ENCODE peak calls at places on chromosomes 13 and 19, in seven cellular contexts. Y is GM23338; E is fibroblast of the aortic adventitia; V is CD8-positive, alpha-beta T cell; W is OCI-LY7; X is tibial nerve; M is psoas muscle. Q is an unnamed sample.

GRCh38 chr13:113882716-113883115 is 18.8 kb upstream of the GAS6 start:
- DNase-seq in Y (peak), E (no peak), V (no peak), W (no peak), X (no peak), M (no peak), Q (no peak)

GRCh38 chr19:38183227-38183914 is 40.7 kb downstream of the DPF1 start:
- DNase-seq in Y (peak), E (peak), V (no peak), W (no peak), X (no peak), M (peak), Q (peak)

GRCh38 chr13:48977973-48978372 is 2.3 kb downstream of the FNDC3A start:
- DNase-seq in Y (no peak), E (peak), V (no peak), W (peak), X (no peak), M (no peak), Q (peak)

GRCh38 chr13:74868044-74868443 is 613.9 kb downstream of the TBC1D4 start:
- DNase-seq in Y (no peak), E (no peak), V (no peak), W (no peak), X (no peak), M (no peak), Q (no peak)

GRCh38 chr13:105979586-105979985 is 555.9 kb downstream of the EFNB2 start:
- DNase-seq in Y (no peak), E (no peak), V (no peak), W (no peak), X (no peak), M (no peak), Q (no peak)

GRCh38 chr19:40191836-40192646 is 815 bp downstream of the MAP3K10 start:
- DNase-seq in Y (peak), E (peak), V (no peak), W (peak), X (no peak), M (peak), Q (peak)

GRCh38 chr19:35856546-35857149 is at the start of gene KIRREL2:
- DNase-seq in Y (peak), E (no peak), V (no peak), W (peak), X (no peak), M (no peak), Q (no peak)

GRCh38 chr19:27833031-27833430 is 1379.9 kb downstream of the UQCRFS1 start:
- DNase-seq in Y (no peak), E (no peak), V (no peak), W (no peak), X (no peak), M (no peak), Q (no peak)

GRCh38 chr13:75285310-75285709 is 196.7 kb downstream of the TBC1D4 start:
- DNase-seq in Y (no peak), E (no peak), V (no peak), W (no peak), X (no peak), M (no peak), Q (no peak)

GRCh38 chr19:34337747-34338146 is 27.2 kb upstream of the GPI start:
- DNase-seq in Y (no peak), E (no peak), V (no peak), W (no peak), X (no peak), M (no peak), Q (no peak)

GRCh38 chr19:3132971-3133792 is 2.7 kb upstream of the GNA15 start:
- DNase-seq in Y (no peak), E (peak), V (peak), W (no peak), X (no peak), M (peak), Q (no peak)

GRCh38 chr13:51444922-51445321 is 7.9 kb downstream of the INTS6 start:
- DNase-seq in Y (peak), E (peak), V (no peak), W (no peak), X (no peak), M (no peak), Q (no peak)

GRCh38 chr19:47049307-47049700 is 880 bp upstream of the TMEM160 start:
- DNase-seq in Y (peak), E (peak), V (no peak), W (no peak), X (no peak), M (no peak), Q (peak)

GRCh38 chr19:19745496-19746285 is 12.8 kb upstream of the ZNF14 start:
- DNase-seq in Y (no peak), E (no peak), V (no peak), W (no peak), X (no peak), M (no peak), Q (no peak)

DNA sequence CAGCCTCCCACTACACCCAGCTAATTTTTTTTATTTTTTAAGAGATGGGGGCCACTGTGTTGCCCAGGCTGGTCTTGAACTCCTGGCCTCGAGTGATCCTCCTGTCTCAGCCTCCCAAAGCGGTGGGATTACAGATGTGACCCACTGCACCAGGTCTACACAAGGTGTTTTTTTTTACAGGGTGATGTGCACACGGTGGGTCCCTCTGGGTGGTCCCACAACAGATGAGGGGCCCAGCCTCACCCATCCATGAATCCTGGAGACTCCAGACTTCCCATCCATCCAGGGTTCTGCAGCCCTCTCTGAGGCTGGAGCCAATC is 602 bp upstream of the KLF2 start:
- DNase-seq in Y (no peak), E (no peak), V (no peak), W (no peak), X (no peak), M (no peak), Q (no peak)
- H3K4me3 ChIP-seq in Y (peak), E (peak), V (peak), W (peak), X (peak), M (peak), Q (peak)

GRCh38 chr13:19664481-19665230 is 31.2 kb downstream of the MPHOSPH8 start:
- DNase-seq in Y (no peak), E (no peak), V (no peak), W (no peak), X (no peak), M (no peak), Q (no peak)

GRCh38 chr13:19668778-19669177 is 35.3 kb downstream of the MPHOSPH8 start:
- DNase-seq in Y (no peak), E (no peak), V (no peak), W (no peak), X (no peak), M (no peak), Q (no peak)

GRCh38 chr13:19661561-19661960 is 28.1 kb downstream of the MPHOSPH8 start:
- DNase-seq in Y (no peak), E (no peak), V (no peak), W (no peak), X (no peak), M (no peak), Q (no peak)

GRCh38 chr13:19663416-19663979 is 30.0 kb downstream of the MPHOSPH8 start:
- DNase-seq in Y (no peak), E (no peak), V (no peak), W (no peak), X (no peak), M (no peak), Q (no peak)

DNA sequence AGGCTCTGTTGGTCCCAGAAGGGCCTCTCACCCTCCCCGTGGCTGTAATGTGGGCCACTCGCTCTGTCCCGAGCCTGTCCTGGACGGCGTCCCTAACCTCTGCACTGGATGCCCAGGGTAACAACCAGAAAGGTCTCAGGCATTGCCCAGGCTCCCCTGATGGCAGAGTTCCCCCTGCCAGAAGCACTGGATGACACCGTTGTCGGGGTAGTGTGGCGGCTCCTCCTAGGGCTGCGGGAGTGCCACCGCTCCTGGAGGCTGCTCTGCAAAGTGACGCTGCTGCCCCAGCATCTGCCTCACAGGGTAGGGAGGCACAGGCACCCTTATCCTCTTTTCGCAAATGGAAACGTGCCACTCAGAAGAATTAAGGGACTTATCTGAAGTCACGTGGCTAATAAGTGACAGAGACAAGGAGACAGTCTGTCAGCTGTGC is 32.0 kb downstream of the MPHOSPH8 start:
- DNase-seq in Y (peak), E (no peak), V (no peak), W (no peak), X (no peak), M (no peak), Q (no peak)
- H3K4me3 ChIP-seq in Y (no peak), E (no peak), V (no peak), W (no peak), X (no peak), M (no peak), Q (no peak)

GRCh38 chr19:17965370-17966114 is 1.4 kb upstream of the KCNN1 start:
- DNase-seq in Y (no peak), E (no peak), V (no peak), W (no peak), X (no peak), M (no peak), Q (no peak)

GRCh38 chr19:17967258-17968051 is 548 bp downstream of the KCNN1 start:
- DNase-seq in Y (no peak), E (no peak), V (no peak), W (no peak), X (no peak), M (no peak), Q (no peak)

GRCh38 chr19:17963936-17964691 is 2.8 kb upstream of the KCNN1 start:
- DNase-seq in Y (no peak), E (no peak), V (no peak), W (no peak), X (no peak), M (no peak), Q (no peak)

GRCh38 chr19:17966497-17967257 is at the start of gene KCNN1:
- DNase-seq in Y (peak), E (no peak), V (peak), W (peak), X (no peak), M (no peak), Q (peak)

DNA sequence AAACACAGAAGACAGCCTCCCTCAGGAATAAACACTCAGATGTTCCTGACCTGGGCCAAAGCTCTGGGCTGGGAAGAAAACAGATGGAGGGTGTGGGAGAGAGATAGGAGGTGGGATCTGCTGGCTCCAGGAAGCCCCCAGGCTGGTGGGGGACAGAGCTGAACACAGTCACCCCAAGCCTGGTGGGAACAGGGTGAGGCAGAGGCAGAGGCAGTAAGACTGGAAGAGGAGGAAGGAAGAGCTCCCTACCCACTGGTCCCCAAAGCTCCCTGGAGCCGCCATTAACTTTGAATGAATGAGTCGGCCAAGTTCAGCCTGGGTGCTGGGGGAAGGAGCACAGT is 822 bp upstream of the KCNN1 start:
- DNase-seq in Y (no peak), E (no peak), V (no peak), W (no peak), X (no peak), M (no peak), Q (no peak)
- H3K4me3 ChIP-seq in Y (peak), E (no peak), V (no peak), W (no peak), X (no peak), M (no peak), Q (no peak)

GRCh38 chr19:32372726-32373613 is 27.6 kb downstream of the ZNF507 start:
- DNase-seq in Y (peak), E (no peak), V (no peak), W (no peak), X (no peak), M (no peak), Q (no peak)
- H3K4me3 ChIP-seq in Y (no peak), E (no peak), V (no peak), W (no peak), X (no peak), M (peak), Q (no peak)

GRCh38 chr19:50427318-50427925 is 5.3 kb upstream of the MYBPC2 start:
- DNase-seq in Y (no peak), E (no peak), V (peak), W (no peak), X (no peak), M (peak), Q (no peak)
- H3K4me3 ChIP-seq in Y (peak), E (no peak), V (peak), W (no peak), X (peak), M (peak), Q (no peak)

DNA sequence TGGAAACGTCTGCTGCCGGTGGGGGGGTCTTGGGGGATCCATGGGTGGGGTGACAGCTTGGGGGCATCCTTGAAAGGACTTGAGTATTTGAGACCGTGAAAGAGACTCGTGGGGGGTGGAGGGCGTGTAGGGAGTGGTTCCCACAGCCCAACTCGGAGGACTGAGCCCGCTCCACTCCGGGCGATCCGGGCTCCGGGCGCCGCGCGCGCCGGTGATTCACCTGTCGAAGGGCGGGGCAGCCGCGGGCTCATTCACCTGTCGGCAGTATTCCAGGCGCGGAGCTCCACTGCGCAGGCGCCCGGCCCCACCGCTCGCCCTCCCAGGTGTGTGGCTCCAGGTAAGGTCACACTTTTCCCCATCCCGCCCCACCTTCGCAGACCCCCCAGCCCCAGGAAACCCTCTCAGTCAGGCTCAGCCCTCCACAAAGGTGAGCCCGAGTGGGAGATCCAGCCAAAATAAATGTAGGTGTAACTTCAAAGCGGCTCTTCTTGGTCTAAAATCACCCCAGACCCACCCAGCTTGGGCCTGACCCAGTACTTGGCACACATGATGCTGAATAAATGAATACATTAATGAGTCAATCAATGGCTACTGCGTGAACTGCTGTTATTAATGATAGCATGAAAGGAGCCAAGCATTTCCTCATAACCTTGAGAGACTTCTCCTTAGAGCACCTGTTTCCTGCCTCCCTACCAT is 4.7 kb downstream of the NOTCH3 start:
- DNase-seq in Y (peak), E (no peak), V (no peak), W (no peak), X (no peak), M (no peak), Q (peak)
- H3K4me3 ChIP-seq in Y (peak), E (no peak), V (no peak), W (no peak), X (peak), M (peak), Q (peak)

GRCh38 chr19:55085923-55086715 is 10.4 kb downstream of the EPS8L1 start:
- DNase-seq in Y (peak), E (no peak), V (no peak), W (no peak), X (no peak), M (no peak), Q (no peak)

GRCh38 chr19:55088021-55088451 is 12.4 kb downstream of the EPS8L1 start:
- DNase-seq in Y (no peak), E (no peak), V (no peak), W (no peak), X (no peak), M (no peak), Q (no peak)

GRCh38 chr19:55088543-55089265 is 13.0 kb downstream of the EPS8L1 start:
- DNase-seq in Y (peak), E (peak), V (peak), W (peak), X (peak), M (peak), Q (peak)

GRCh38 chr19:55087542-55087935 is 11.9 kb downstream of the EPS8L1 start:
- DNase-seq in Y (peak), E (no peak), V (no peak), W (no peak), X (no peak), M (no peak), Q (no peak)

DNA sequence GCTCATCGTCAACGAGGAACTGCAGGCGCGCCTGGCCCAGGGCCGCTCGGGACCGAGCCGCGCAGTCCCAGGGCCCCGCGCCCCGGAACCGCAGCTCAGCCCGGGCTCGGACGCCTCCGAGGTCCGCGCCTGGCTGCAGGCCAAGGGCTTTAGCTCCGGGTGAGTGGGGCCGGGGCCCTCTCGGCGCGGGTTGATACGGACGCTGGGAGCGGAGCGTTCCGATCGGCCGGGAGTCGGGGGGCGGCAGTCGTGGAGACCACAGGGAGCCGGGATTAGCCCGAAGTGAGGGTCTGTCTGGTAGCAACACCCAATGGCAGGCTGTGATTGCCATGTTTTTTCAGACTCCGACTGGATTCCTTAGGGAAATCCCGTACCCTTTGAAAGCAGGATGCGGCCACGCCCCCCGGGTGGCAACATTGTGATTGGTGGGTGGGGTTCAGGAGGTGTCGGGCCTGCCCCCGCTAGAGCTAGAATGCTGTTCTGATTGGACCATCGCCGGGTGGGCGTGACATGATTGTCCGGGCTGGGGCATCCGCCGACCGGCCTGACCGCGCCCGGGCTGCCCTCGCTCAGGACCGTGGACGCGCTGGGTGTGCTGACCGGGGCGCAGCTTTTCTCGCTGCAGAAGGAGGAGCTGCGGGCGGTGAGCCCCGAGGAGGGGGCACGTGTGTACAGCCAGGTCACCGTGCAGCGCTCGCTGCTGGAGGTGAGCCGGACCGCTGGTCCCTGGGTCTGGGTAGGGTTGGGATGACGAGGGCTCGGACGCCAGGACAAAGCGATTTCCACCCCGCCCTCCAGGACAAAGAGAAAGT is 11.3 kb downstream of the EPS8L1 start:
- DNase-seq in Y (peak), E (peak), V (peak), W (no peak), X (peak), M (peak), Q (no peak)
- H3K4me3 ChIP-seq in Y (peak), E (peak), V (peak), W (no peak), X (peak), M (peak), Q (no peak)

DNA sequence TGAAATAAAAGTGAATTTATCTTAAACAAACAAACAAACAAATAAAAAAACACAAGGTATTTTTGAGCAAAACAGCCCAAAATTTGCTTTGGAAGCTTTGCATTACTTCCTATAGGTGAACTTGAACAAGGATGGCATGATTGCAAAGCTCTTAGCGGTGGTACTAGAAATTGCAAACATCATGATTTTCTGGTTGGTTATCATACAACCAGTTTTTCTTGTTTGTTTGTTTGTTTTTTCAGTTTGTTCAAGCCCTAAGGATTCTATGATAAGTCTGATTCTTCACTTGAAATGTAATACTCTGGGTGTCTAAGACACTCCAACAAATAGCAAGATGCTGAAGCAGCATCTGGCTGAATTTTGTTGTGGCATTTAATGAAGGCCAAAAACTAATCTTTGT is 15.9 kb downstream of the DCLK1 start:
- DNase-seq in Y (no peak), E (no peak), V (no peak), W (no peak), X (no peak), M (no peak), Q (no peak)
- H3K4me3 ChIP-seq in Y (no peak), E (no peak), V (no peak), W (no peak), X (no peak), M (no peak), Q (no peak)

DNA sequence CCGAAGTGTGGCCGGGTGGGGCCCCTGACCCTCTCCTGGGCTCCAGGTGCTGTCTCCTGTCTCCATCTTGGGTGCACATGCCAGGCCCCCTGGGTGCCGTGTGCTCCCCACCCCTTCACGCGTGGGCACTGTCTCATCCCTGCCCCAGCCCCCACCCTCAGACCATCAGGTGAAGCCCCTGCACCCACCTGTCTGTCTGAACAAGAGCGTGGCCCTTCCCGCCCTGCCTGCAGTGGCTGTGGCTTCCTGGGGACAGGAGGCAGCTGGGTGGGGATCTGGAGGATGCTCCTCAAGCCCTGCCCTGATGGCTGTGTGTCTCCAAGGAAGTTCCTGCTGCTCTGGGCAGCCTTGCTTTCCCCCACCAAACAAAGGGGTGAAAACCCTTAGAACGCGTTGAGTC is 2.2 kb downstream of the PRR22 start:
- DNase-seq in Y (no peak), E (no peak), V (no peak), W (no peak), X (no peak), M (no peak), Q (no peak)
- H3K4me3 ChIP-seq in Y (no peak), E (no peak), V (no peak), W (no peak), X (no peak), M (no peak), Q (no peak)

GRCh38 chr19:53333466-53334449 is at the start of gene ZNF845:
- DNase-seq in Y (peak), E (peak), V (peak), W (peak), X (peak), M (peak), Q (peak)
- H3K4me3 ChIP-seq in Y (peak), E (peak), V (peak), W (peak), X (peak), M (peak), Q (peak)

Q was measured in HAP-1.